ENCODE peak calls at places on chromosomes 2 and 18, in ten cellular contexts. R is left ventricle myocardium inferior, D is IMR-90, B is RWPE2, T is WERI-Rb-1, J is astrocyte, C is gastrocnemius medialis, F is Caco-2, E is spleen, Q is cardiac muscle cell. K is an unnamed sample. For H3K36me3 and H3K9me3, the result is how much of the 10 kb centered on the place peaks cover.

GRCh38 chr2:95301876-95302641 is 4.9 kb downstream of the KCNIP3 start:
- DNase-seq in D (no peak), F (no peak), C (no peak), R (no peak), T (no peak), B (no peak), Q (no peak), J (no peak), E (no peak), K (no peak)

GRCh38 chr2:181752301-181752700 is 72.0 kb upstream of the NEUROD1 start:
- DNase-seq in Q (peak), T (no peak), E (no peak), B (no peak), R (no peak), F (no peak), C (no peak), J (peak), D (peak), K (no peak)

GRCh38 chr2:174634130-174635014 is 36.8 kb upstream of the WIPF1 start:
- DNase-seq in C (no peak), D (peak), B (no peak), F (no peak), R (no peak), E (peak), J (no peak), Q (no peak), T (no peak), K (no peak)

GRCh38 chr2:79235135-79235534 is 75.6 kb upstream of the REG3A start:
- DNase-seq in D (no peak), T (no peak), J (no peak), E (no peak), C (no peak), Q (no peak), F (no peak), B (no peak), R (no peak), K (no peak)

GRCh38 chr2:42771546-42772153 is 7.7 kb upstream of the OXER1 start:
- DNase-seq in R (no peak), Q (no peak), J (no peak), B (no peak), T (no peak), C (no peak), E (no peak), F (no peak), D (no peak), K (no peak)

GRCh38 chr2:95179451-95179850 is 13.8 kb downstream of the ZNF2 start:
- DNase-seq in C (no peak), Q (no peak), R (peak), T (no peak), J (no peak), D (no peak), F (no peak), E (no peak), B (no peak), K (no peak)

GRCh38 chr2:189444322-189444721 is 3.0 kb downstream of the WDR75 start:
- DNase-seq in F (no peak), T (no peak), B (no peak), J (no peak), D (peak), R (no peak), E (no peak), C (no peak), Q (no peak), K (no peak)

GRCh38 chr2:119826370-119826961 is 66.7 kb downstream of the PTPN4 start:
- DNase-seq in F (peak), Q (peak), D (peak), J (no peak), T (peak), E (no peak), C (no peak), B (no peak), R (no peak), K (no peak)

GRCh38 chr2:78540255-78540654 is 485.2 kb upstream of the REG3G start:
- DNase-seq in Q (no peak), B (no peak), J (no peak), F (no peak), T (no peak), R (no peak), C (no peak), E (no peak), D (no peak), K (no peak)

GRCh38 chr2:151973901-151974199 is 125.0 kb downstream of the CACNB4 start:
- DNase-seq in Q (peak), C (no peak), T (no peak), J (peak), E (no peak), F (no peak), B (no peak), R (peak), D (peak), K (no peak)

GRCh38 chr2:212416126-212416525 is 122.5 kb downstream of the ERBB4 start:
- DNase-seq in D (no peak), T (no peak), C (no peak), Q (no peak), B (no peak), J (no peak), R (no peak), F (no peak), E (no peak), K (no peak)

GRCh38 chr2:143928613-143929012 is 591.3 kb downstream of the ZEB2 start:
- DNase-seq in J (no peak), Q (peak), B (no peak), E (no peak), R (no peak), F (no peak), C (no peak), T (no peak), D (no peak), K (no peak)

GRCh38 chr18:2933995-2934394 is 78.9 kb downstream of the LPIN2 start:
- DNase-seq in E (no peak), F (no peak), D (no peak), Q (no peak), J (no peak), R (no peak), C (no peak), B (no peak), T (no peak), K (no peak)

GRCh38 chr2:120250640-120251039 is 2.0 kb upstream of the RALB start:
- DNase-seq in Q (no peak), R (no peak), C (no peak), F (no peak), D (no peak), B (no peak), T (no peak), E (peak), J (no peak), K (no peak)

GRCh38 chr2:212766921-212767320 is 228.3 kb upstream of the ERBB4 start:
- DNase-seq in J (no peak), E (no peak), B (no peak), Q (no peak), F (no peak), D (no peak), R (no peak), T (no peak), C (no peak), K (no peak)

GRCh38 chr18:48719988-48720654 is 181.3 kb downstream of the CTIF start:
- DNase-seq in J (peak), B (no peak), Q (no peak), F (no peak), E (no peak), C (peak), R (no peak), T (no peak), D (peak), K (no peak)

GRCh38 chr2:186575302-186575701 is 14.6 kb upstream of the ITGAV start:
- DNase-seq in J (peak), F (peak), E (no peak), T (no peak), C (peak), D (peak), B (peak), R (no peak), Q (peak), K (no peak)

GRCh38 chr2:190221438-190221837 is 98.2 kb downstream of the HIBCH start:
- DNase-seq in C (no peak), F (no peak), D (no peak), J (no peak), E (no peak), Q (no peak), R (no peak), B (no peak), T (no peak), K (no peak)

GRCh38 chr2:141515931-141516330 is 614.9 kb downstream of the LRP1B start:
- DNase-seq in D (no peak), J (peak), R (no peak), T (no peak), C (no peak), E (no peak), B (no peak), F (no peak), Q (no peak), K (no peak)

GRCh38 chr2:54805255-54805654 is 81.8 kb downstream of the EML6 start:
- DNase-seq in J (no peak), Q (no peak), E (no peak), D (no peak), F (no peak), T (no peak), C (no peak), R (no peak), B (no peak), K (no peak)

GRCh38 chr18:27707201-27707600 is 469.7 kb downstream of the CDH2 start:
- DNase-seq in F (no peak), T (no peak), C (no peak), R (no peak), J (no peak), D (no peak), E (no peak), Q (peak), B (no peak), K (no peak)

GRCh38 chr2:227677928-227678327 is 11.3 kb downstream of the SCYGR5 start:
- DNase-seq in F (no peak), E (no peak), Q (no peak), J (no peak), B (no peak), R (no peak), T (no peak), D (no peak), C (no peak), K (no peak)

GRCh38 chr2:71995067-71995665 is 152.5 kb downstream of the CYP26B1 start:
- DNase-seq in T (no peak), B (no peak), J (no peak), E (no peak), F (peak), C (no peak), R (no peak), D (peak), Q (peak), K (no peak)

GRCh38 chr2:37323770-37324535 is 680 bp downstream of the PRKD3 start:
- DNase-seq in Q (peak), J (peak), E (peak), F (peak), D (peak), R (peak), B (no peak), T (peak), C (peak), K (peak)

GRCh38 chr2:183678908-183679307 is 554.7 kb downstream of the NUP35 start:
- DNase-seq in E (peak), J (no peak), B (no peak), R (no peak), C (no peak), F (no peak), T (no peak), Q (no peak), D (no peak), K (no peak)

GRCh38 chr18:49565656-49566055 is 3.8 kb downstream of the LIPG start:
- DNase-seq in R (peak), D (peak), C (no peak), J (peak), E (no peak), F (no peak), T (peak), Q (peak), B (no peak), K (no peak)

GRCh38 chr18:54119524-54120019 is 104.9 kb downstream of the MBD2 start:
- DNase-seq in T (peak), B (no peak), J (peak), Q (peak), F (peak), E (no peak), R (no peak), D (peak), C (no peak), K (no peak)

GRCh38 chr2:28927878-28928277 is 33.4 kb downstream of the WDR43 start:
- DNase-seq in E (no peak), T (no peak), F (no peak), D (peak), B (no peak), C (no peak), Q (peak), R (no peak), J (peak), K (no peak)

GRCh38 chr2:28927469-28927868 is 33.0 kb downstream of the WDR43 start:
- DNase-seq in T (no peak), Q (no peak), C (no peak), J (no peak), F (no peak), R (no peak), D (no peak), E (no peak), B (no peak), K (no peak)

GRCh38 chr2:28929581-28929980 is 35.1 kb downstream of the WDR43 start:
- DNase-seq in D (no peak), B (no peak), Q (no peak), R (no peak), J (no peak), F (no peak), C (no peak), T (no peak), E (no peak), K (no peak)

GRCh38 chr2:28926837-28927236 is 32.4 kb downstream of the WDR43 start:
- DNase-seq in R (no peak), D (peak), T (no peak), J (no peak), Q (peak), B (no peak), C (no peak), F (no peak), E (no peak), K (no peak)
- H3K36me3 ChIP-seq in R (half or more), D (under half), T (half or more), J (half or more), Q (half or more), B (half or more), C (under half), F (under half), E (under half), K (half or more)

DNA sequence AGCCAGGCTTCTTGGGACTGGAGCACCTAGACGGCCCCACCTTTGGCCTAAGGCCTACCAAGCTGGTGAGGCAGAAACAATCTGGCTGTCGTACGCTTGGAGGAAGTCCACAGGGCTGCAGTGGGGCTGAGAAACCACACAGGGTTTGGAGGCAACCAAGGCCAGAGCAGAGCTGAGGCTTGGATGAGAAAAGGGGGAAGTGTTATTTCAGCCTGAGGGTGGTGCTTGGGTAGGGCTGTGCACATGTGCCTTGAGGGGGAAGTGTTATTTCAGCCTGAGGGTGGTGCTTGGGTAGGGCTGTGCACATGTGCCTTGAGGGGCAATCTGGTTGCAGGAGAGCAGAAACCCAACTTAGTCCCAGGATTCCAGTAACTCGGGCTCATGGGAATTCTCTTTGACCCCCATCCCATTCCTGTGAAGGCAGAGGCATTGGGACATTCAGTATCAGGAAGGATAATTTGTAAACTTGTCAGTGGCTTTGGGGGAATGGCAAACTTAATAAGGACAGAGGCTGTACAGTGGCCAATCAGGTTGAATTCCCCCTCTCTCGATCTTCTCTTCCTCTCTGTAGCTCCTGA is 973 bp upstream of the FBXO41 start:
- DNase-seq in F (no peak), D (no peak), C (no peak), E (peak), B (no peak), R (no peak), T (no peak), Q (no peak), J (no peak), K (no peak)
- H3K4me3 ChIP-seq in F (peak), D (no peak), C (peak), E (peak), B (no peak), R (peak), T (peak), Q (peak), J (no peak), K (peak)

GRCh38 chr2:239598011-239598731 is 197.4 kb upstream of the HDAC4 start:
- DNase-seq in B (peak), J (no peak), C (no peak), D (no peak), F (no peak), Q (no peak), T (no peak), E (peak), R (no peak), K (peak)
- H3K9me3 ChIP-seq in B (under half), J (under half), C (under half), D (half or more), F (under half), Q (under half), T (under half), E (under half), R (under half), K (under half)

GRCh38 chr2:237551071-237551574 is 15.3 kb upstream of the PRLH start:
- DNase-seq in D (no peak), R (no peak), F (no peak), T (no peak), E (peak), Q (no peak), J (no peak), B (no peak), C (no peak), K (no peak)
- H3K36me3 ChIP-seq in D (under half), R (half or more), F (under half), T (under half), E (under half), Q (under half), J (half or more), B (under half), C (under half), K (half or more)

DNA sequence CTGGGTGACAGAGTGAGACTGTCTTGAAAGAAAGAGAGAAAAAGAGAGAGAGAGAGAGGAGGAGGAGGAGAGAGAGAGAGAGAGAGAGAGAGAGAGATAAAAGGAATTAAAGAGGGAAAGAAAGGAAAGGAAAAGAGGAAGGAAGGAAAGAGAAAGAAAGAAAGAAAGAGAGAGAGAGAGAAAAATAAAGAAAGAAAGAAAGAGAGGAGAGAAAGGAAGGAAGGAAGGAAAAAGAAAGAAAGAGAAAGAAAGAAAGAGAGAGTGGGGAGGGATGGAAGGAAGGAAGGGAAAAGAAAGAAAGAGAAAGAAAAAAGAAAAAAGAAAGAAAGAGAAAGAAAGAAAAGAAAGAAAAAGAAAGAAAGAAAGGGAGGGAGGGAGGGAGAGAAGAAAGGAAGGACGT is 29.8 kb downstream of the MOGAT1 start:
- DNase-seq in D (no peak), J (no peak), E (no peak), C (no peak), Q (no peak), F (no peak), R (no peak), B (no peak), T (no peak), K (no peak)
- H3K4me3 ChIP-seq in D (no peak), J (no peak), E (no peak), C (no peak), Q (no peak), F (no peak), R (no peak), B (no peak), T (no peak), K (no peak)

DNA sequence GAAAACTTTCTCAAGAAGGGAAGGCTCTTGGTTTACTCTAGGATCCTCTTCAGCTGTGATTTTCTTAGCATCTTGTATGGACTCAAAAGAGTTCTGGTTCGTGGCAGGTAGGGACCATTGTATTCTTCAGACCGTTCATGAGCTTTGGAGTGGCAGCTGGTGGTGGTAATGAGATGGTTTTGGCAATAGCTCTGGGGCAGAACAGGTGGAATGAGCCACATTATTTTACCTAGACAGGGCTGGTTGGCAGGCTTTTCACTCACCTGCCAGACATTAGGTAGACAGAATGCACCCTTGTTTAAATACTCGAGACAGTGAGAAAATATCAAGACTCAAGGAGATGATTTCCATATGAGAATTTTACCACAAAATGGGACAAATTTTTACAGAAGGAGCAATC is 26.2 kb upstream of the MGAT5 start:
- DNase-seq in J (no peak), E (no peak), R (no peak), B (no peak), T (no peak), C (no peak), Q (no peak), D (no peak), F (no peak), K (no peak)
- H3K9me3 ChIP-seq in J (under half), E (under half), R (under half), B (under half), T (under half), C (under half), Q (under half), D (under half), F (under half), K (under half)

DNA sequence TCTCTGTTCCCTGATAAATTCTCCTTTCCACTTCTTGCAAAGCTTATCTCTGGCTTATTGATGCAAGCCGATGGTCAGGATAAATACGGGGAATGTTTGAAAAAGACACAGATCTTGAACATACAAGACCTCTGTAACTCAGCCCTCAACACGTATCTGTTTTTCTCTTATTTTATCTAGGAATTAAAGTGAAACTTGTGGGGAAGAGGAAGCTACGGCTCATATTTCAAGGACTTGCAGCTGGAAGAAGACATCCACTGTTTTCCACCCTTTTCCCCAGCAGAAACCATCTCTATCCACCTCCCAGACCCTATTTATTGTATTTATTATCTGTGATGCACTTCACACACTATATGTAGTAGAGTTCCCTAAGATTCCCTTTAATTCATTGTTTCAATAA is 98.4 kb upstream of the TANK start:
- DNase-seq in E (no peak), B (no peak), R (no peak), C (no peak), D (peak), Q (peak), T (no peak), J (no peak), F (no peak), K (no peak)
- H3K36me3 ChIP-seq in E (under half), B (under half), R (under half), C (under half), D (under half), Q (under half), T (under half), J (under half), F (under half), K (under half)

GRCh38 chr2:176125215-176126054 is 2.9 kb downstream of the HOXD9 start:
- DNase-seq in F (no peak), D (no peak), E (peak), T (no peak), Q (no peak), J (no peak), B (no peak), C (no peak), R (no peak), K (no peak)

GRCh38 chr2:176123483-176123843 is 944 bp downstream of the HOXD9 start:
- DNase-seq in J (no peak), B (no peak), R (no peak), T (no peak), Q (no peak), E (no peak), F (no peak), D (no peak), C (no peak), K (no peak)

GRCh38 chr2:176124358-176125214 is 2.1 kb downstream of the HOXD9 start:
- DNase-seq in Q (no peak), B (no peak), E (peak), C (no peak), T (no peak), J (no peak), D (no peak), F (no peak), R (no peak), K (no peak)

GRCh38 chr2:176122633-176123482 is at the start of gene HOXD9:
- DNase-seq in C (peak), J (no peak), E (peak), T (peak), F (no peak), Q (no peak), D (no peak), R (no peak), B (no peak), K (no peak)

GRCh38 chr2:176123847-176124273 is 1.3 kb downstream of the HOXD9 start:
- DNase-seq in D (no peak), F (no peak), J (no peak), R (no peak), Q (no peak), C (no peak), E (peak), B (no peak), T (no peak), K (no peak)
- H3K4me3 ChIP-seq in D (no peak), F (no peak), J (no peak), R (peak), Q (no peak), C (no peak), E (no peak), B (no peak), T (no peak), K (no peak)